ENCODE peak calls at places on chromosomes 12 and 14, in nine cellular contexts. One of them, this sample, is unnamed.

GRCh38 chr12:124786065-124786964 is 77.3 kb downstream of the SCARB1 start:
- DNase-seq in AG04449: peak
- DNase-seq in NCI-H1092: no peak
- DNase-seq in HCT116: no peak
- DNase-seq in stimulated activated CD8-positive, alpha-beta memory T cell treated with anti-CD3 and anti-CD28 coated beads, Interleukin-12 subunit alpha, Interleukin-12 subunit beta, amount 100 ng/mL, for 4 hours: no peak
- DNase-seq in progenitor cell of endocrine pancreas: peak
- DNase-seq in NCI-H460: no peak
- DNase-seq in ELR: peak
- DNase-seq in pons: peak
- DNase-seq in this sample: no peak

GRCh38 chr14:64061706-64062105 is 208.9 kb downstream of the SYNE2 start:
- DNase-seq in AG04449: no peak
- DNase-seq in NCI-H1092: no peak
- DNase-seq in HCT116: no peak
- DNase-seq in stimulated activated CD8-positive, alpha-beta memory T cell treated with anti-CD3 and anti-CD28 coated beads, Interleukin-12 subunit alpha, Interleukin-12 subunit beta, amount 100 ng/mL, for 4 hours: no peak
- DNase-seq in progenitor cell of endocrine pancreas: no peak
- DNase-seq in NCI-H460: no peak
- DNase-seq in ELR: no peak
- DNase-seq in pons: no peak
- DNase-seq in this sample: no peak

GRCh38 chr12:89350260-89350659 is 2.0 kb downstream of the DUSP6 start:
- DNase-seq in AG04449: no peak
- DNase-seq in NCI-H1092: no peak
- DNase-seq in HCT116: no peak
- DNase-seq in stimulated activated CD8-positive, alpha-beta memory T cell treated with anti-CD3 and anti-CD28 coated beads, Interleukin-12 subunit alpha, Interleukin-12 subunit beta, amount 100 ng/mL, for 4 hours: no peak
- DNase-seq in progenitor cell of endocrine pancreas: no peak
- DNase-seq in NCI-H460: no peak
- DNase-seq in ELR: no peak
- DNase-seq in pons: no peak
- DNase-seq in this sample: no peak

GRCh38 chr14:51328089-51328941 is 88.3 kb downstream of the TMX1 start:
- DNase-seq in AG04449: no peak
- DNase-seq in NCI-H1092: no peak
- DNase-seq in HCT116: no peak
- DNase-seq in stimulated activated CD8-positive, alpha-beta memory T cell treated with anti-CD3 and anti-CD28 coated beads, Interleukin-12 subunit alpha, Interleukin-12 subunit beta, amount 100 ng/mL, for 4 hours: no peak
- DNase-seq in progenitor cell of endocrine pancreas: no peak
- DNase-seq in NCI-H460: peak
- DNase-seq in ELR: peak
- DNase-seq in pons: peak
- DNase-seq in this sample: no peak

GRCh38 chr14:34649344-34649743 is 19.4 kb upstream of the SNX6 start:
- DNase-seq in AG04449: peak
- DNase-seq in NCI-H1092: no peak
- DNase-seq in HCT116: no peak
- DNase-seq in stimulated activated CD8-positive, alpha-beta memory T cell treated with anti-CD3 and anti-CD28 coated beads, Interleukin-12 subunit alpha, Interleukin-12 subunit beta, amount 100 ng/mL, for 4 hours: no peak
- DNase-seq in progenitor cell of endocrine pancreas: no peak
- DNase-seq in NCI-H460: no peak
- DNase-seq in ELR: peak
- DNase-seq in pons: no peak
- DNase-seq in this sample: no peak

GRCh38 chr14:105852378-105853088 is 326.1 kb downstream of the TMEM121 start:
- DNase-seq in AG04449: no peak
- DNase-seq in NCI-H1092: no peak
- DNase-seq in HCT116: no peak
- DNase-seq in stimulated activated CD8-positive, alpha-beta memory T cell treated with anti-CD3 and anti-CD28 coated beads, Interleukin-12 subunit alpha, Interleukin-12 subunit beta, amount 100 ng/mL, for 4 hours: no peak
- DNase-seq in progenitor cell of endocrine pancreas: no peak
- DNase-seq in NCI-H460: no peak
- DNase-seq in ELR: no peak
- DNase-seq in pons: no peak
- DNase-seq in this sample: no peak

GRCh38 chr14:37179896-37180502 is 7.6 kb upstream of the SLC25A21 start:
- DNase-seq in AG04449: no peak
- DNase-seq in NCI-H1092: no peak
- DNase-seq in HCT116: no peak
- DNase-seq in stimulated activated CD8-positive, alpha-beta memory T cell treated with anti-CD3 and anti-CD28 coated beads, Interleukin-12 subunit alpha, Interleukin-12 subunit beta, amount 100 ng/mL, for 4 hours: no peak
- DNase-seq in progenitor cell of endocrine pancreas: no peak
- DNase-seq in NCI-H460: no peak
- DNase-seq in ELR: peak
- DNase-seq in pons: no peak
- DNase-seq in this sample: no peak

GRCh38 chr14:99518441-99519346 is 37.5 kb downstream of the CCNK start:
- DNase-seq in AG04449: no peak
- DNase-seq in NCI-H1092: peak
- DNase-seq in HCT116: peak
- DNase-seq in stimulated activated CD8-positive, alpha-beta memory T cell treated with anti-CD3 and anti-CD28 coated beads, Interleukin-12 subunit alpha, Interleukin-12 subunit beta, amount 100 ng/mL, for 4 hours: peak
- DNase-seq in progenitor cell of endocrine pancreas: peak
- DNase-seq in NCI-H460: peak
- DNase-seq in ELR: peak
- DNase-seq in pons: peak
- DNase-seq in this sample: peak

GRCh38 chr14:71319646-71320045 is 412.4 kb downstream of the PCNX1 start:
- DNase-seq in AG04449: no peak
- DNase-seq in NCI-H1092: no peak
- DNase-seq in HCT116: no peak
- DNase-seq in stimulated activated CD8-positive, alpha-beta memory T cell treated with anti-CD3 and anti-CD28 coated beads, Interleukin-12 subunit alpha, Interleukin-12 subunit beta, amount 100 ng/mL, for 4 hours: no peak
- DNase-seq in progenitor cell of endocrine pancreas: no peak
- DNase-seq in NCI-H460: no peak
- DNase-seq in ELR: peak
- DNase-seq in pons: no peak
- DNase-seq in this sample: no peak

GRCh38 chr12:60501124-60501729 is 905.4 kb downstream of the SLC16A7 start:
- DNase-seq in AG04449: no peak
- DNase-seq in NCI-H1092: no peak
- DNase-seq in HCT116: no peak
- DNase-seq in stimulated activated CD8-positive, alpha-beta memory T cell treated with anti-CD3 and anti-CD28 coated beads, Interleukin-12 subunit alpha, Interleukin-12 subunit beta, amount 100 ng/mL, for 4 hours: no peak
- DNase-seq in progenitor cell of endocrine pancreas: no peak
- DNase-seq in NCI-H460: no peak
- DNase-seq in ELR: peak
- DNase-seq in pons: no peak
- DNase-seq in this sample: no peak

This sample was measured in GM12892.